ENCODE peak calls at places on chromosomes 7 and 10, in eight cellular contexts. Y, D, F, L, T, V, E and O are unnamed samples.

GRCh38 chr10:124665558-124665957 is 78.6 kb downstream of the FAM53B start:
- DNase-seq in Y (no peak), D (no peak), F (peak), L (no peak), T (no peak), V (no peak), E (no peak), O (no peak)

GRCh38 chr7:127865466-127865865 is 165.8 kb downstream of the LRRC4 start:
- DNase-seq in Y (no peak), D (no peak), F (peak), L (no peak), T (no peak), V (peak), E (no peak), O (no peak)

GRCh38 chr7:129702316-129702715 is 90.8 kb downstream of the NRF1 start:
- DNase-seq in Y (no peak), D (no peak), F (no peak), L (no peak), T (no peak), V (peak), E (no peak), O (no peak)

GRCh38 chr7:108557617-108558016 is 11.9 kb downstream of the THAP5 start:
- DNase-seq in Y (no peak), D (no peak), F (no peak), L (no peak), T (no peak), V (no peak), E (no peak), O (no peak)

GRCh38 chr7:15828881-15829280 is 142.4 kb upstream of the MEOX2 start:
- DNase-seq in Y (no peak), D (no peak), F (no peak), L (no peak), T (no peak), V (no peak), E (no peak), O (no peak)

GRCh38 chr7:43844662-43845061 is 24.7 kb downstream of the MRPS24 start:
- DNase-seq in Y (no peak), D (no peak), F (no peak), L (no peak), T (no peak), V (no peak), E (no peak), O (no peak)

GRCh38 chr7:158083526-158084310 is 503.9 kb downstream of the PTPRN2 start:
- DNase-seq in Y (no peak), D (no peak), F (no peak), L (no peak), T (no peak), V (no peak), E (no peak), O (no peak)

GRCh38 chr7:6205921-6206660 is 66.3 kb downstream of the CYTH3 start:
- DNase-seq in Y (no peak), D (no peak), F (no peak), L (no peak), T (no peak), V (no peak), E (no peak), O (no peak)

GRCh38 chr10:127464561-127464960 is 84.5 kb upstream of the NPS start:
- DNase-seq in Y (no peak), D (no peak), F (no peak), L (no peak), T (no peak), V (no peak), E (no peak), O (no peak)

GRCh38 chr7:65264258-65264657 is 109.4 kb upstream of the ZNF92 start:
- DNase-seq in Y (no peak), D (no peak), F (no peak), L (no peak), T (no peak), V (no peak), E (no peak), O (peak)

GRCh38 chr7:73985737-73986141 is 42.2 kb upstream of the ELN start:
- DNase-seq in Y (no peak), D (no peak), F (no peak), L (no peak), T (no peak), V (no peak), E (no peak), O (no peak)

GRCh38 chr7:57199252-57199651 is 67.0 kb upstream of the ZNF479 start:
- DNase-seq in Y (no peak), D (no peak), F (no peak), L (no peak), T (no peak), V (no peak), E (no peak), O (no peak)

GRCh38 chr7:75650671-75651070 is 88.1 kb downstream of the HIP1 start:
- DNase-seq in Y (no peak), D (peak), F (no peak), L (peak), T (no peak), V (no peak), E (no peak), O (no peak)

DNA sequence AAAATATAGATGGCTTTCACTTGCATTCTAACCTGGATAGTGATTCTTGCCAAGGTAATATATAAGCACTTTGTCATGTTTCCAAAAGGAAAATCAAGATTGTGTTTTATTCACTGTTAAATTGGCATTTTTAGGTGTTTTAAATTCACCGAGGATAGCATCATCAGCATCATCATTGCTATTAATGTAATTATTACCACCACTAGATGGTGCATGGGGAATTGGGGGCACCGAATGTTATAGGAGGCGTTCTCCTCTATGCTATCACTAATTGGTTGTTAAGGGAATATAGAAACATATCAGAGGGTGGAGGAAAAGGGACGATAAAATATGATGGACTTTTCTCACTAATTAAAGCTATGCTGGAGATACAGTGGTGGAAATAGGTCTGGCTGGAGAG is 95.5 kb downstream of the CELF2 start:
- DNase-seq in Y (no peak), D (no peak), F (no peak), L (no peak), T (peak), V (no peak), E (no peak), O (peak)
- TF ChIP-seq CTCF in Y (no peak), D (no peak), F (peak), L (no peak), T (peak), V (no peak), E (no peak), O (peak)

GRCh38 chr10:61187601-61188000 is 243.6 kb upstream of the RHOBTB1 start:
- DNase-seq in Y (no peak), D (no peak), F (no peak), L (no peak), T (no peak), V (no peak), E (no peak), O (no peak)

GRCh38 chr10:61186408-61186807 is 242.4 kb upstream of the RHOBTB1 start:
- DNase-seq in Y (no peak), D (no peak), F (no peak), L (no peak), T (no peak), V (no peak), E (no peak), O (no peak)

GRCh38 chr10:61181832-61182231 is 237.8 kb upstream of the RHOBTB1 start:
- DNase-seq in Y (no peak), D (no peak), F (no peak), L (no peak), T (no peak), V (no peak), E (no peak), O (no peak)

GRCh38 chr10:61184429-61184828 is 240.4 kb upstream of the RHOBTB1 start:
- DNase-seq in Y (no peak), D (no peak), F (no peak), L (no peak), T (no peak), V (no peak), E (no peak), O (no peak)

GRCh38 chr10:61183971-61184370 is 240.0 kb upstream of the RHOBTB1 start:
- DNase-seq in Y (no peak), D (no peak), F (no peak), L (no peak), T (no peak), V (no peak), E (no peak), O (no peak)
- TF ChIP-seq CTCF in Y (no peak), D (no peak), F (no peak), L (no peak), T (no peak), V (no peak), E (no peak), O (no peak)

GRCh38 chr7:105487559-105488218 is 34.4 kb downstream of the PUS7 start:
- DNase-seq in Y (no peak), D (no peak), F (peak), L (no peak), T (peak), V (peak), E (no peak), O (peak)
- TF ChIP-seq CTCF in Y (peak), D (no peak), F (peak), L (peak), T (peak), V (peak), E (no peak), O (peak)

DNA sequence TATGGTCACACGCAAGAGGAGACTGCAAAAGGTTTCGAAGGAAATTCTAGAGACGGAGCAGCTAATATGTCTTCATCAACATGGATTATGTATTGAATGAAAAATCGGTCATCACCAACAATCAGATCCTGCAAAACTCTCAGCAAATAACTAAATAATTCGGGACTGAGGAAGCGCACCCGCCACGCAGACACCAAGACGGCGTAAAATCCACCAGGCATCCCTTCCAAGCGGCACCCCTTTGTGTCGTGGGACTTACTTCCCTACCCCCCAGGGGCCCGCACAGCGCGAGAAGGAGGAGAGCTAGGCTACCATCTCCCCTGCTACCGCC is 749 bp downstream of the ARL3 start:
- DNase-seq in Y (no peak), D (no peak), F (no peak), L (no peak), T (no peak), V (no peak), E (no peak), O (no peak)
- TF ChIP-seq CTCF in Y (no peak), D (no peak), F (peak), L (no peak), T (no peak), V (no peak), E (peak), O (no peak)

GRCh38 chr7:151603951-151604350 is 84.3 kb upstream of the RHEB start:
- DNase-seq in Y (no peak), D (no peak), F (no peak), L (no peak), T (no peak), V (no peak), E (no peak), O (no peak)

GRCh38 chr7:151611878-151612277 is 92.2 kb upstream of the RHEB start:
- DNase-seq in Y (no peak), D (no peak), F (no peak), L (no peak), T (no peak), V (no peak), E (no peak), O (no peak)

GRCh38 chr7:151611041-151611440 is 91.3 kb upstream of the RHEB start:
- DNase-seq in Y (no peak), D (no peak), F (no peak), L (no peak), T (no peak), V (no peak), E (no peak), O (no peak)

GRCh38 chr7:151607464-151607867 is 87.8 kb upstream of the RHEB start:
- DNase-seq in Y (peak), D (no peak), F (no peak), L (no peak), T (no peak), V (peak), E (no peak), O (no peak)

GRCh38 chr7:151608031-151608551 is 88.4 kb upstream of the RHEB start:
- DNase-seq in Y (peak), D (no peak), F (peak), L (peak), T (no peak), V (no peak), E (no peak), O (no peak)
- TF ChIP-seq CTCF in Y (no peak), D (no peak), F (no peak), L (no peak), T (no peak), V (peak), E (no peak), O (no peak)

GRCh38 chr7:12267542-12267941 is 56.4 kb downstream of the TMEM106B start:
- DNase-seq in Y (no peak), D (no peak), F (no peak), L (no peak), T (no peak), V (no peak), E (no peak), O (no peak)

DNA sequence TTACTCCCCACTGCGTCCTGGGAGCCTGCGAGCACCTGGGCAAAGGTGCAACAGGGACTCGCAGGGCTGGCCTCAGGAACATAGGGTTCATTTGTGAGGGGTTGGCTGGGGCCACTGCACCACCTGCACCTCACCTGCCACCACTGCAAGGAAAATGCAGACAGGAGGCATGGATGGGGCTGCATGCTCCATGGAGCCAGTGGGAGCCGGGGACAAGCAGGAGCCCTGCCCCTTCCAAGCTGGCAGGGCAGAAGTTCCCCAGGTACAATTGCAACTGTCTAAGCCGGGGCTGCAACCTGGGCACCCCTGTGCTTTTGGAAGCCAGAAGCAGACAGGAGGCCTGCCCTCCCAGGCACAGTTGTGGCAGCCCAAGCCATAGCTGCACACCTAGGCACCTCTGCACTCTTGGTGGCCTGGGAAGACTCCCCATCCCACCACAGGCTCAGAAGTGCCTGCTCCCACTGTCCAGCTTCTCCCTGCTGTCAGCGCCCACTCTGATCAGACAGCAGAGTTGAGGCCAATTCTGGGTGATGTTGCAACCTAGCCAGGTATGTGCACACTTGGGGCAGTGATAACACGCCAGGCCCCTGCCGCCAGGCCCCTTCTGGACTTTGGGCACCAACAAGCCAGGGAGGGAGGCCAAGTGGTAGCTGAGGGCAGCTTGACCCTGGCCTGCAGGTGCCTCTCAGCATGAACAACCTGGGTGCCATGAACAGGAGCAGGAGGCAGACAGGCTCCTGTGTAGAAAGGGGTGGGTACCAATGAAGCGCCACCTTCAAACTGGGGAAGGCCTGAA is 58.2 kb downstream of the TMEM106B start:
- DNase-seq in Y (no peak), D (no peak), F (no peak), L (no peak), T (no peak), V (no peak), E (no peak), O (no peak)
- TF ChIP-seq CTCF in Y (no peak), D (no peak), F (no peak), L (no peak), T (no peak), V (no peak), E (no peak), O (no peak)

DNA sequence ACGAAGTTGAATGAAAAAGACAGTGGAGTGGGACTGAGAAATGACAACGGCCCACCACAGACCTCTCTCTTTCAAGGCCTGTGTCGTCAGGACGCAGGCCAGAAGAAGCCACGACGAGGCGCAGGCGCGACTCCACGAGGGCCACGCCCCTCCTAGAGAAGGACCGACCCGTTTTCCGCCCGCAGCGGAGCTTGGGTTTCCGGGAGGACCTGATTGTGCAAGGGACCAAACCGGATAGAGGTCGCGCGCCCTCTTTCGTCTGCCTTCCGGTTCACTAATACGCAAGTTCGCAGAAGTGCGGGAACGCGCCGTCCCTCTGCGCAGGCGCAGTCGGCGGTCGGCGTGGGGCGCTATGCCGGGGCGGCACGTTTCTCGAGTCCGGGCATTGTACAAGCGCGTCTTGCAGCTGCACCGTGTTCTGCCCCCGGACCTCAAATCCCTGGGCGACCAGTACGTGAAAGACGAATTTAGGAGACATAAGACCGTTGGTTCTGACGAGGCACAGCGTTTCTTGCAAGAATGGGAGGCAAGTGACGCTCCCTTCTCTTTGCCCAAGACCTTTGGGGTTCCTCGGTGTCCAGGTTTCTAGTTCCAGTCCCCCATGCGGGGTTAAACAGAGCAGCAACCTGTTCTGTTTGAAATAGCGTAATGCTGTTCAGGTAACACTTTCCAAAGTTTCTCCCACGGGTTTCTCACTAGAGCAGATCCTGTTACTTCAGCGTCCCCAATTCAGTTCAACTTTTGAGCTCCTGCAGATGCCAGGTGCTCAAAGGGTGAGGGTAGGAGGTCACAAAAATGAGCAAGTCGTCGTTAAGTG is at the start of gene SDHAF3:
- DNase-seq in Y (peak), D (peak), F (peak), L (peak), T (peak), V (peak), E (peak), O (peak)
- TF ChIP-seq CTCF in Y (no peak), D (no peak), F (peak), L (no peak), T (peak), V (peak), E (peak), O (peak)